ENCODE peak calls at places on chromosomes 2 and 18, in eight cellular contexts. M, A, H, L, B, O, R and S are unnamed samples.

GRCh38 chr2:172046866-172047265 is 38.4 kb upstream of the DLX1 start:
- DNase-seq in M (no peak), A (no peak), H (no peak), L (no peak), B (no peak), O (no peak), R (no peak), S (no peak)

GRCh38 chr2:226694142-226694541 is 105.5 kb downstream of the IRS1 start:
- DNase-seq in M (no peak), A (no peak), H (no peak), L (no peak), B (no peak), O (no peak), R (no peak), S (no peak)

GRCh38 chr2:121650554-121650930 is 1.3 kb upstream of the CLASP1 start:
- DNase-seq in M (no peak), A (no peak), H (no peak), L (no peak), B (no peak), O (no peak), R (no peak), S (peak; percentile 38)

GRCh38 chr2:233369462-233369861 is 15.2 kb downstream of the DGKD start:
- DNase-seq in M (no peak), A (no peak), H (no peak), L (no peak), B (no peak), O (no peak), R (no peak), S (no peak)

GRCh38 chr18:6004683-6005082 is 109.4 kb upstream of the TMEM200C start:
- DNase-seq in M (no peak), A (no peak), H (no peak), L (no peak), B (no peak), O (no peak), R (no peak), S (no peak)

GRCh38 chr18:55868909-55869308 is 280.9 kb upstream of the TCF4 start:
- DNase-seq in M (no peak), A (no peak), H (no peak), L (no peak), B (no peak), O (no peak), R (no peak), S (no peak)

GRCh38 chr18:21599585-21600525 is 649 bp downstream of the ESCO1 start:
- DNase-seq in M (peak; percentile 21), A (no peak), H (peak; percentile 41), L (peak; percentile 90), B (no peak), O (no peak), R (peak; percentile 62), S (peak; percentile 13)

GRCh38 chr2:106177581-106177980 is 16.5 kb downstream of the UXS1 start:
- DNase-seq in M (no peak), A (no peak), H (no peak), L (no peak), B (no peak), O (no peak), R (no peak), S (no peak)

GRCh38 chr2:71930073-71930681 is 217.5 kb downstream of the CYP26B1 start:
- DNase-seq in M (no peak), A (no peak), H (peak; percentile 4), L (peak; percentile 61), B (no peak), O (no peak), R (no peak), S (no peak)

GRCh38 chr2:18356676-18357075 is 203.8 kb downstream of the RDH14 start:
- DNase-seq in M (no peak), A (no peak), H (no peak), L (no peak), B (no peak), O (no peak), R (no peak), S (no peak)

GRCh38 chr2:111519074-111519473 is 364.9 kb downstream of the ANAPC1 start:
- DNase-seq in M (no peak), A (no peak), H (no peak), L (no peak), B (no peak), O (no peak), R (no peak), S (no peak)

GRCh38 chr18:32438173-32438572 is 32.5 kb downstream of the GAREM1 start:
- DNase-seq in M (no peak), A (no peak), H (no peak), L (no peak), B (no peak), O (no peak), R (no peak), S (no peak)

GRCh38 chr2:98771771-98772521 is 41.0 kb upstream of the MGAT4A start:
- DNase-seq in M (no peak), A (no peak), H (no peak), L (no peak), B (peak; percentile 61), O (no peak), R (no peak), S (no peak)

GRCh38 chr2:148298201-148298600 is 277.3 kb downstream of the MBD5 start:
- DNase-seq in M (no peak), A (no peak), H (no peak), L (no peak), B (no peak), O (no peak), R (no peak), S (no peak)

GRCh38 chr18:79903787-79904356 is 47.6 kb downstream of the SLC66A2 start:
- DNase-seq in M (no peak), A (no peak), H (peak; percentile 3), L (peak; percentile 62), B (no peak), O (peak; percentile 12), R (no peak), S (no peak)

GRCh38 chr2:207902822-207903221 is 122.5 kb downstream of the PLEKHM3 start:
- DNase-seq in M (no peak), A (no peak), H (no peak), L (no peak), B (no peak), O (no peak), R (no peak), S (no peak)

GRCh38 chr2:53505814-53506213 is 261.8 kb upstream of the CHAC2 start:
- DNase-seq in M (no peak), A (no peak), H (no peak), L (no peak), B (no peak), O (no peak), R (no peak), S (peak; percentile 20)

GRCh38 chr18:79400591-79401381 is 5.1 kb downstream of the NFATC1 start:
- DNase-seq in M (no peak), A (no peak), H (no peak), L (peak; percentile 61), B (peak; percentile 53), O (no peak), R (no peak), S (no peak)

GRCh38 chr2:217555075-217555876 is 447.5 kb downstream of the TNS1 start:
- DNase-seq in M (no peak), A (no peak), H (no peak), L (no peak), B (no peak), O (peak; percentile 63), R (no peak), S (no peak)

GRCh38 chr2:85983766-85984165 is 95.0 kb upstream of the ST3GAL5 start:
- DNase-seq in M (no peak), A (no peak), H (no peak), L (no peak), B (no peak), O (no peak), R (no peak), S (no peak)

GRCh38 chr18:66557091-66557490 is 46.8 kb downstream of the CDH19 start:
- DNase-seq in M (no peak), A (no peak), H (no peak), L (no peak), B (no peak), O (no peak), R (no peak), S (no peak)

GRCh38 chr2:37871453-37872191 is 53.5 kb upstream of the RMDN2 start:
- DNase-seq in M (no peak), A (no peak), H (no peak), L (no peak), B (no peak), O (no peak), R (no peak), S (no peak)
- H3K27ac ChIP-seq in M (no peak overlapping the region), A (no peak overlapping the region), H (peak overlapping the region; percentile 43), L (no peak overlapping the region), B (no peak overlapping the region), O (peak overlapping the region; percentile 74), R (no peak overlapping the region), S (no peak overlapping the region)

GRCh38 chr18:33583901-33584300 is 5.9 kb downstream of the ASXL3 start:
- DNase-seq in M (no peak), A (no peak), H (no peak), L (no peak), B (no peak), O (no peak), R (no peak), S (no peak)

GRCh38 chr18:33579868-33580205 is 1.8 kb downstream of the ASXL3 start:
- DNase-seq in M (no peak), A (no peak), H (no peak), L (no peak), B (no peak), O (no peak), R (no peak), S (no peak)

GRCh38 chr18:33580540-33580939 is 2.5 kb downstream of the ASXL3 start:
- DNase-seq in M (no peak), A (no peak), H (no peak), L (no peak), B (no peak), O (no peak), R (no peak), S (no peak)

GRCh38 chr18:33579147-33579867 is 1.3 kb downstream of the ASXL3 start:
- DNase-seq in M (no peak), A (no peak), H (no peak), L (no peak), B (no peak), O (no peak), R (no peak), S (no peak)

GRCh38 chr18:33581816-33582215 is 3.8 kb downstream of the ASXL3 start:
- DNase-seq in M (no peak), A (no peak), H (no peak), L (no peak), B (no peak), O (no peak), R (no peak), S (no peak)
- H3K4me1 ChIP-seq in M (no peaks in the 10 kb centered on the region), A (no peaks in the 10 kb centered on the region), H (no peaks in the 10 kb centered on the region), L (peaks cover 8% of the 10 kb centered on the region), B (no peaks in the 10 kb centered on the region), O (no peaks in the 10 kb centered on the region), R (peaks cover 12% of the 10 kb centered on the region), S (no peaks in the 10 kb centered on the region)

DNA sequence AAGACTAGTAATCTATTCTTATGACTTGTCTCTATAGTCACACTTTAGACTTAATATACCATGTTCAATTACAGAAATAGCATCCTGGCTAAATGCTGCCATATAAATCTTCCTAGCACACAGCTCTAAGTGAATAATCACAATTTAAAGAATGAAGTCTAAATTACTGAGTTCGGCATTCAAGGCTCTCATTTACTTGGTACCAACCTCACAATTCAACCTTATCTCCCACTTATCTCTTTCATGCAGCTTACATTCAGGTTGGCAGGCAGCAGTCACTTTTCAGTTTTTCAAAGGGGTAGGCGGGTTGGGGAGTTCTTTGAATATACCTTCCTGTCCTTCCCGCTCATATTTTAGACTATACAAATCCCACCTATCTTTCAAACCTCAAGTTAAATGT is 1.5 kb downstream of the MMADHC start:
- DNase-seq in M (no peak), A (no peak), H (no peak), L (no peak), B (no peak), O (no peak), R (no peak), S (peak; percentile 6)
- H3K27ac ChIP-seq in M (no peak overlapping the region), A (peak overlapping the region; percentile 98), H (no peak overlapping the region), L (no peak overlapping the region), B (no peak overlapping the region), O (peak overlapping the region; percentile 98), R (peak overlapping the region; percentile 97), S (no peak overlapping the region)

GRCh38 chr2:191687867-191688266 is 9.9 kb downstream of the NABP1 start:
- DNase-seq in M (no peak), A (no peak), H (no peak), L (no peak), B (no peak), O (no peak), R (no peak), S (no peak)
- H3K4me1 ChIP-seq in M (peaks cover 52% of the 10 kb centered on the region), A (peaks cover 9% of the 10 kb centered on the region), H (no peaks in the 10 kb centered on the region), L (peaks cover 21% of the 10 kb centered on the region), B (peaks cover 16% of the 10 kb centered on the region), O (no peaks in the 10 kb centered on the region), R (peaks cover 37% of the 10 kb centered on the region), S (peaks cover 4% of the 10 kb centered on the region)